ENCODE peak calls at places on chromosomes 16 and 17, in nine cellular contexts. I, J, U, G, E, L, K, R and S are unnamed samples.

GRCh38 chr17:14119546-14119945 is 50.2 kb downstream of the COX10 start:
- DNase-seq in U (no peak), L (no peak), R (no peak), I (no peak), G (no peak), J (no peak), E (no peak), K (no peak), S (no peak)

GRCh38 chr16:49855822-49856740 is at the start of gene ZNF423:
- DNase-seq in E (no peak), U (no peak), J (peak; percentile 29), R (no peak), I (peak; percentile 13), G (no peak), K (no peak), L (no peak), S (peak; percentile 33)

GRCh38 chr17:69269174-69269998 is 40.8 kb upstream of the ABCA10 start:
- DNase-seq in K (no peak), J (peak; percentile 59), R (no peak), U (no peak), E (no peak), G (no peak), L (peak; percentile 96), I (peak; percentile 43), S (no peak)

GRCh38 chr16:72768611-72769010 is 279.3 kb downstream of the ZFHX3 start:
- DNase-seq in I (no peak), L (no peak), K (no peak), J (no peak), E (no peak), R (no peak), U (no peak), G (no peak), S (no peak)

GRCh38 chr16:83930730-83931500 is 22.1 kb upstream of the OSGIN1 start:
- DNase-seq in J (no peak), U (no peak), I (no peak), K (no peak), G (no peak), R (no peak), E (peak; percentile 66), L (no peak), S (no peak)

GRCh38 chr17:38663125-38663751 is 11.5 kb downstream of the EPOP start:
- DNase-seq in I (peak; percentile 77), E (peak; percentile 95), U (no peak), L (no peak), G (no peak), K (peak; percentile 59), R (peak; percentile 87), J (peak; percentile 66), S (peak; percentile 81)

GRCh38 chr17:360141-360705 is 7.6 kb upstream of the RPH3AL start:
- DNase-seq in I (no peak), U (no peak), E (no peak), L (no peak), J (no peak), K (no peak), G (no peak), R (no peak), S (no peak)

GRCh38 chr17:82548681-82549303 is 29.3 kb downstream of the FOXK2 start:
- DNase-seq in R (no peak), G (no peak), J (no peak), E (peak; percentile 56), K (no peak), I (no peak), U (no peak), L (no peak), S (no peak)

GRCh38 chr16:80948886-80949502 is 57.7 kb downstream of the CMC2 start:
- DNase-seq in E (peak; percentile 94), G (no peak), J (peak; percentile 63), U (no peak), L (no peak), I (peak; percentile 63), K (no peak), R (no peak), S (no peak)

GRCh38 chr17:8710766-8711165 is 33.9 kb downstream of the CCDC42 start:
- DNase-seq in L (no peak), J (no peak), K (no peak), I (no peak), E (no peak), G (no peak), U (no peak), R (no peak), S (no peak)

GRCh38 chr16:69772560-69773254 is 10.6 kb downstream of the WWP2 start:
- DNase-seq in I (peak; percentile 18), E (no peak), J (peak; percentile 12), L (no peak), U (no peak), K (no peak), R (no peak), G (no peak), S (no peak)

GRCh38 chr16:31502981-31503380 is 5.2 kb downstream of the RUSF1 start:
- DNase-seq in I (no peak), U (no peak), K (no peak), G (no peak), E (no peak), J (peak; percentile 53), L (no peak), R (no peak), S (no peak)

GRCh38 chr16:21937387-21937829 is 15.8 kb upstream of the UQCRC2 start:
- DNase-seq in K (no peak), L (no peak), R (no peak), G (no peak), E (no peak), U (no peak), I (no peak), J (no peak), S (no peak)

GRCh38 chr17:82283208-82283749 is 9.8 kb upstream of the CSNK1D start:
- DNase-seq in I (peak; percentile 98), G (no peak), L (no peak), J (peak; percentile 84), E (peak; percentile 85), K (no peak), U (no peak), R (no peak), S (no peak)

GRCh38 chr16:38941-39892 is 14.2 kb downstream of the POLR3K start:
- DNase-seq in U (peak; percentile 17), G (peak; percentile 43), K (no peak), R (no peak), L (no peak), I (no peak), E (peak; percentile 64), J (no peak), S (peak; percentile 34)

GRCh38 chr16:57371494-57372371 is 557 bp upstream of the CX3CL1 start:
- DNase-seq in J (no peak), E (peak; percentile 43), K (no peak), U (no peak), R (no peak), I (no peak), L (no peak), G (no peak), S (no peak)

GRCh38 chr17:31919802-31920525 is 16.8 kb upstream of the SUZ12 start:
- DNase-seq in J (peak; percentile 75), R (no peak), I (peak; percentile 63), L (no peak), K (no peak), G (no peak), E (no peak), U (no peak), S (no peak)

GRCh38 chr17:17127730-17128291 is 78.3 kb downstream of the PLD6 start:
- DNase-seq in E (peak; percentile 77), R (no peak), J (peak; percentile 30), U (no peak), G (no peak), I (no peak), L (no peak), K (no peak), S (no peak)

GRCh38 chr16:66565051-66565450 is 1.2 kb upstream of the CMTM1 start:
- DNase-seq in K (no peak), I (no peak), L (no peak), R (no peak), U (no peak), E (no peak), J (no peak), G (no peak), S (no peak)

GRCh38 chr16:65817066-65817465 is 549.4 kb upstream of the CDH5 start:
- DNase-seq in E (no peak), G (no peak), J (no peak), K (no peak), L (no peak), R (no peak), I (no peak), U (no peak), S (no peak)

GRCh38 chr17:65170839-65171238 is 33.7 kb downstream of the RGS9 start:
- DNase-seq in I (peak; percentile 47), E (no peak), L (no peak), J (no peak), G (no peak), U (no peak), K (peak; percentile 64), R (peak; percentile 64), S (no peak)

GRCh38 chr17:49993423-49994037 is 1.5 kb downstream of the DLX3 start:
- DNase-seq in K (no peak), J (peak; percentile 67), L (no peak), R (peak; percentile 16), E (no peak), U (no peak), I (peak; percentile 35), G (no peak), S (peak; percentile 73)

GRCh38 chr16:67672739-67673662 is 6.4 kb downstream of the C16orf86 start:
- DNase-seq in I (peak; percentile 65), E (peak; percentile 95), R (peak; percentile 17), U (peak; percentile 30), J (peak; percentile 87), K (no peak), G (no peak), L (no peak), S (peak; percentile 40)

GRCh38 chr16:270381-271255 is 5.1 kb downstream of the RGS11 start:
- DNase-seq in E (peak; percentile 71), G (no peak), R (no peak), I (no peak), K (no peak), L (no peak), U (no peak), J (no peak), S (no peak)

GRCh38 chr17:77675411-77675810 is 283.1 kb upstream of the TNRC6C start:
- DNase-seq in E (peak; percentile 63), L (no peak), U (no peak), I (no peak), G (no peak), K (no peak), R (no peak), J (no peak), S (no peak)

GRCh38 chr17:81184596-81184995 is 18.6 kb upstream of the AATK start:
- DNase-seq in G (no peak), U (no peak), E (peak; percentile 61), L (no peak), R (no peak), I (no peak), K (no peak), J (no peak), S (peak; percentile 32)

GRCh38 chr17:49216953-49217650 is 6.6 kb downstream of the ABI3 start:
- DNase-seq in L (no peak), G (no peak), K (no peak), E (no peak), I (no peak), R (no peak), J (no peak), U (no peak), S (no peak)

GRCh38 chr17:30503558-30503957 is 26.4 kb downstream of the GOSR1 start:
- DNase-seq in R (no peak), K (no peak), G (no peak), L (no peak), J (peak; percentile 11), I (no peak), U (no peak), E (no peak), S (no peak)

GRCh38 chr17:76657505-76658386 is 14.2 kb upstream of the ST6GALNAC1 start:
- DNase-seq in L (no peak), U (no peak), K (no peak), E (peak; percentile 27), I (no peak), J (no peak), G (no peak), R (peak; percentile 21), S (no peak)

GRCh38 chr17:40121191-40121885 is 433 bp upstream of the MSL1 start:
- DNase-seq in J (peak; percentile 74), U (no peak), L (no peak), K (peak; percentile 10), G (no peak), I (peak; percentile 53), R (peak; percentile 53), E (peak; percentile 92), S (no peak)

GRCh38 chr17:61554209-61554608 is 36.8 kb downstream of the NACA2 start:
- DNase-seq in J (no peak), G (no peak), U (no peak), I (no peak), K (no peak), E (no peak), L (no peak), R (no peak), S (no peak)